ENCODE peak calls at places on chromosome 22, in four cellular contexts. Z is H9, W is heart left ventricle, R is fibroblast of the conjunctiva. Q is an unnamed sample.

GRCh38 chr22:50282361-50283144 is 12.4 kb upstream of the MAPK11 start:
- DNase-seq in Z (no peak), W (no peak), R (no peak), Q (peak; percentile 88)

GRCh38 chr22:19757140-19757984 is 3.2 kb upstream of the TBX1 start:
- DNase-seq in Z (no peak), W (no peak), R (no peak), Q (no peak)

GRCh38 chr22:41846268-41847002 is 13.5 kb downstream of the SREBF2 start:
- DNase-seq in Z (no peak), W (no peak), R (no peak), Q (no peak)

GRCh38 chr22:29524440-29525191 is 28.9 kb downstream of the THOC5 start:
- DNase-seq in Z (peak; percentile 43), W (no peak), R (no peak), Q (peak; percentile 40)

GRCh38 chr22:24417901-24418641 is 9.3 kb upstream of the ADORA2A start:
- DNase-seq in Z (no peak), W (no peak), R (no peak), Q (no peak)

GRCh38 chr22:48318575-48319320 is 1508.9 kb downstream of the BRD1 start:
- DNase-seq in Z (no peak), W (no peak), R (no peak), Q (peak; percentile 0)

GRCh38 chr22:26667140-26667539 is 9.8 kb downstream of the MIAT start:
- DNase-seq in Z (no peak), W (no peak), R (no peak), Q (no peak)

GRCh38 chr22:27844656-27845602 is 43.4 kb upstream of the MN1 start:
- DNase-seq in Z (no peak), W (peak; percentile 13), R (no peak), Q (no peak)

GRCh38 chr22:22820626-22821025 is 67.0 kb upstream of the IGLL5 start:
- DNase-seq in Z (no peak), W (no peak), R (no peak), Q (no peak)

Q was measured in body of pancreas.